ENCODE peak calls at places on chromosomes 6 and 20, in six cellular contexts. R, U, Y, O, J and K are unnamed samples.

GRCh38 chr6:147141690-147142308 is 62.4 kb upstream of the STXBP5 start:
- DNase-seq in R (peak), Y (no peak), U (no peak), O (no peak), J (peak), K (no peak)

GRCh38 chr6:23106951-23107350 is 537.6 kb downstream of the HDGFL1 start:
- DNase-seq in R (peak), Y (no peak), J (no peak), O (no peak), U (no peak), K (peak)

GRCh38 chr20:24692429-24693190 is 223.2 kb downstream of the SYNDIG1 start:
- DNase-seq in Y (no peak), R (no peak), U (peak), J (no peak), O (no peak), K (no peak)

GRCh38 chr20:62724692-62725595 is 16.3 kb downstream of the NTSR1 start:
- DNase-seq in Y (no peak), U (no peak), O (peak), J (peak), R (no peak), K (no peak)

GRCh38 chr6:36581716-36582115 is 12.4 kb upstream of the SRSF3 start:
- DNase-seq in J (no peak), U (no peak), O (no peak), R (no peak), Y (no peak), K (no peak)

GRCh38 chr20:3094848-3095629 is 10.5 kb upstream of the AVP start:
- DNase-seq in J (no peak), U (no peak), O (no peak), R (no peak), Y (no peak), K (no peak)

GRCh38 chr6:154302111-154302752 is 54.4 kb downstream of the IPCEF1 start:
- DNase-seq in U (no peak), J (no peak), R (peak), O (no peak), Y (no peak), K (peak)

GRCh38 chr6:168527451-168528210 is 86.6 kb downstream of the SMOC2 start:
- DNase-seq in U (no peak), Y (no peak), O (no peak), J (no peak), R (no peak), K (peak)

GRCh38 chr20:58981564-58982364 is 708 bp downstream of the NELFCD start:
- DNase-seq in U (no peak), O (no peak), Y (no peak), J (no peak), R (peak), K (no peak)

GRCh38 chr6:46128476-46128875 is 1.3 kb upstream of the ENPP4 start:
- DNase-seq in J (no peak), U (no peak), R (no peak), O (no peak), Y (no peak), K (no peak)

GRCh38 chr6:134911532-134911931 is 38.4 kb downstream of the ALDH8A1 start:
- DNase-seq in J (no peak), U (no peak), R (peak), O (no peak), Y (no peak), K (peak)

GRCh38 chr20:37575884-37576283 is 48.2 kb upstream of the BLCAP start:
- DNase-seq in Y (no peak), O (no peak), R (no peak), U (no peak), J (no peak), K (no peak)

GRCh38 chr20:24834310-24834709 is 114.8 kb upstream of the CST7 start:
- DNase-seq in Y (no peak), J (no peak), O (no peak), U (no peak), R (no peak), K (no peak)

GRCh38 chr6:157034433-157035230 is 257.5 kb downstream of the ARID1B start:
- DNase-seq in O (no peak), J (no peak), U (no peak), R (peak), Y (no peak), K (no peak)

GRCh38 chr6:109230444-109230843 is 135.1 kb downstream of the CEP57L1 start:
- DNase-seq in U (no peak), R (no peak), O (no peak), J (no peak), Y (no peak), K (no peak)

GRCh38 chr6:82608365-82608764 is 244.7 kb downstream of the TPBG start:
- DNase-seq in O (no peak), R (no peak), U (no peak), J (no peak), Y (no peak), K (no peak)

GRCh38 chr6:44456070-44456965 is 68.8 kb downstream of the CDC5L start:
- DNase-seq in R (peak), U (peak), O (peak), J (no peak), Y (peak), K (no peak)

GRCh38 chr6:111657146-111657545 is 51.5 kb upstream of the TRAF3IP2 start:
- DNase-seq in O (no peak), J (peak), R (peak), Y (no peak), U (no peak), K (no peak)

GRCh38 chr6:167244064-167244949 is 46.8 kb upstream of the UNC93A start:
- DNase-seq in R (no peak), Y (no peak), U (no peak), O (no peak), J (no peak), K (no peak)

DNA sequence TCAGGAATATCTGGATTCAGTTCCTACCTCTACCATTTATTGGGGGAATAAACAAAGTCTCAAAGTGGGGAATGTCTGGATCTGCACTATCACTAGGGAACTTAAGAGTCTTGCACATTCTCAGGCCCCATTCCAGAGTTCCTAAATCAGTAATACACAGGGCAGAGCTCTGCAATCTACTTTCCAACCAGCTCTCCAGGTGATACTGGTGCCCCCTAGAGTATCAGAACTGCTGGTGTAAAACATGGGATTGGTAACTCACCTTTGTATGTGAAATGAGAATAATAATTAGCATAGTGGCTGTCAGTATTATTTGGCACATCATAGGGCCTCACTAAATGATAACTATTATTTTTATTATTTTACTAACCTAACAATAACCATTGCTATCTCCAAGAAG is 278.8 kb upstream of the IMPG1 start:
- DNase-seq in Y (no peak), O (no peak), U (no peak), R (peak), J (no peak), K (no peak)
- TF ChIP-seq CTCF in Y (no peak), O (peak), U (no peak), R (no peak), J (peak), K (no peak)

GRCh38 chr20:43914286-43914685 is 366 bp upstream of the TOX2 start:
- DNase-seq in O (no peak), R (no peak), Y (peak), U (no peak), J (no peak), K (no peak)
- H3K4me3 ChIP-seq in O (peak), R (peak), Y (peak), U (peak), J (peak), K (peak)

GRCh38 chr6:33126101-33126714 is 50.4 kb downstream of the HLA-DPB1 start:
- DNase-seq in Y (peak), O (peak), R (peak), J (no peak), U (peak), K (no peak)

GRCh38 chr6:33124947-33125346 is 49.2 kb downstream of the HLA-DPB1 start:
- DNase-seq in R (no peak), O (no peak), J (no peak), Y (no peak), U (no peak), K (no peak)

GRCh38 chr6:33124525-33124901 is 48.7 kb downstream of the HLA-DPB1 start:
- DNase-seq in J (no peak), O (no peak), Y (no peak), R (no peak), U (no peak), K (no peak)

GRCh38 chr6:33123181-33123580 is 47.4 kb downstream of the HLA-DPB1 start:
- DNase-seq in R (no peak), J (no peak), O (no peak), U (no peak), Y (no peak), K (no peak)

DNA sequence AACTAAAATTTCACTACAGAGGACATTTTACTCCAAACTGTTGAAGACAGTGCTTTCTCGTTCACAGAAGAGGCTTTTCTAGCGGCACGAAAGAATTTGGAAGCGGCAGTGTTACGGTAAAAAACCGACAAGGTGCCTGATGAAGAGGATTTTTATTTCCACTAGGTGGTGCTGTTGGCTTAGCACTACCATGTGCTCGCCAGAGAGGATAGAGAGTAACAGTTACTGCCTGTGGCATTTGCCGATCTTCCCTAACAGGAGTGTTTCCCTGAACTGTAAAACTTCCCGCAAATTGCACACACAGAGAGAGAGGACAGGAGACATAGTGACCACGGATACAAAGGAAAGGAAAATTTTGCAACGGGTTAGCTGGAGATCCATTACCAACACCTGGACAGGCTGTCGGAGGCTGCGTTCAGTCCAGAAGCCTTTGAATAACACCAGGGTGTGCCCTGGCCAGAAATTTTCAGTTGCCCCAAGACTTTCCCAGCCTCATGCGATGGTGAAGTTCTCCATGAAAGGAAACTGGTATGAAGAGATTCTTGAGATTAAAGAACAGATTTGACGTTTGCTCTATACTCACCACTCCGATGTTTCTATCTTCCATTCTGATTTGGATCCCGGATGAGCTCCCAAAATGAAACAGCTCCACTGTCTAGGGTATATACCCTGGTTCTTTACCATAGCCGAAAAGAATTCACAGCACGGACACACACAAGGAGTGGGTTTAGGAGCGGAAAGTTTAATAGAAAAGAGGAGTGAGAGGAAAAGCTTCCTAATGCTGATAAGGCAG is 48.1 kb downstream of the HLA-DPB1 start:
- DNase-seq in Y (no peak), O (no peak), U (peak), R (no peak), J (peak), K (no peak)
- TF ChIP-seq CTCF in Y (peak), O (peak), U (peak), R (peak), J (peak), K (peak)

DNA sequence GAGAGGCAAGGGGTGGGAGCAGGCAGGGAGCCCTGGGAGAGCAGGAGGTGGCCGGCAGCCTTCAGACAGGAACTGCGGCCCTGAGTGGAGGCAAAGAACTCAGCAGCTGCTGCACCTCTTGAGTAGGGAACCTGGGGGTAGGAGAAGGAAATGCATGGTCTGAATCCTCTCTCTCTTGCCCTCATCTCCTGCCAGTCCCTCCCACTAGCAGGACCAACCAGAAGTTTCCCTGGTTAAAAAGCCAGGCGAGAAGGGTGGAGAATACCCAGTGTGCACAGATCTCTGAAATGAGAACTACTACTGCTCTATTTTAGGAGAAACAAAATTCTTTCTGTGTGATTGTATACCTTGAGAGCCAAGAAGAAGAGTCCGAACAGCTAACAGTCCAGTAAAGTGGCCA is 25.4 kb downstream of the WRNIP1 start:
- DNase-seq in Y (no peak), J (no peak), O (no peak), R (no peak), U (no peak), K (no peak)
- H3K4me3 ChIP-seq in Y (no peak), J (no peak), O (peak), R (no peak), U (no peak), K (no peak)

GRCh38 chr6:99334526-99335127 is 14.8 kb downstream of the FAXC start:
- DNase-seq in J (peak), R (peak), Y (no peak), U (peak), O (no peak), K (peak)
- TF ChIP-seq CTCF in J (peak), R (peak), Y (peak), U (peak), O (peak), K (peak)

GRCh38 chr20:64101731-64102621 is 5.4 kb downstream of the NPBWR2 start:
- DNase-seq in R (no peak), Y (peak), J (peak), O (peak), U (peak), K (no peak)

GRCh38 chr20:64103871-64104666 is 3.3 kb downstream of the NPBWR2 start:
- DNase-seq in Y (no peak), O (no peak), U (peak), R (no peak), J (peak), K (no peak)

GRCh38 chr20:64104667-64105451 is 2.5 kb downstream of the NPBWR2 start:
- DNase-seq in Y (no peak), O (peak), U (peak), J (peak), R (no peak), K (no peak)

GRCh38 chr20:64100946-64101688 is 6.2 kb downstream of the NPBWR2 start:
- DNase-seq in U (no peak), R (no peak), Y (no peak), J (no peak), O (no peak), K (no peak)

DNA sequence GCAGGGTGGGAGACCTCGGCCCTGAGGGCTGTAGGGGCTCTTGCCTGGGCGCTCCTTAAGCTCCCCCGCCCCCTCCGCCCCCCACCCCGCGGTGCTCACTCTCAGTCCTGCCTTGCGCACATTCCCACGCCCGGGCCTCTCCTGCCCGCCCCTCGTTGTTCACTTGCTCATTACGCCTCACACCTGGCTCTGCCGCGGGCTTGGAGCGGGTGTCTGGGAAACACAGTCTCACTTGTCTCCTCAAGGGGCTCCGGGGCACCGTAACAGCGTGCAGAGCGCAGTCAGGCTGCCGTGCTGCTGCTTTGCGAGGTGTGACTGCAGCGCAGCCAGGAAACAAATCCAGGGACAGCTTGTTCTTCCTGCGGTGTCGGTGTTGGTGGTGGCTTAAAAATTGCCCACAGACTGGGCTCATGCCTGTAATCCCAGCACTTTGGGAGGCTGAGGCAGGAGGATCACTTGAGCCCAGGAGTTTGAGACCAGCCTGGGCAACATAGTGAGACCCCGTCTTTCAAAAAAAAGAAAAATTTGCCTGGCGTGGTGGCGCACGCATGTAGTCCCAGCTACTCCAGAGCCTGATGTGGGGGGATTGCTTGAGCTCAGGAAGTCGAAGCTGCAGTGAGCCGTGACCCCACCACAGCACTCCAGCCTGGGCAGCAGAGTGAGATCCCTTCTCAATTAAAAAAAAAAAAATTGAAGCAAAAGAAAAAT is 4.6 kb downstream of the NPBWR2 start:
- DNase-seq in O (peak), R (no peak), J (peak), U (peak), Y (no peak), K (no peak)
- H3K4me3 ChIP-seq in O (peak), R (no peak), J (no peak), U (peak), Y (no peak), K (no peak)

DNA sequence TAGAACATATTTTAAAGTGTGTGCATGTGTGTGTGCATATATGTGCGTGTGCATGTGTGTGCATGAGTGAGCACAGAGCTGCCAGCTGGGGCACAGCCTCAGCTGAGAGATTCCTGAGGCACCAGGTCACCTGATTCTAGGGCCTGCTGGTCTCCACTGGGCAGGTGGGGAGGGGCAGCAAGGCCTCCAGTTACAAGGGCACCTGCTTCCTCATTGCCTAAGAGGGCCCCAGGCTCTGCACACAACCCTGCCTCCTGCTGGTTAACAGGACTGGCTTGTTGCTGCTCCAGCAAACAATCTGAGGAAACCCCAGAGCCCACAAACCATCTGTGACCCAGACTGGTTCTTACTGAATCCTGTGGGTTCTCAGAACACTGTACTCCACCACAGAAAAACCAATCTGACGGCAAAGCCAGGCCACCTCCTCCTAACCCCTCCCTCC is 22.9 kb upstream of the UBE2J1 start:
- DNase-seq in O (peak), J (peak), U (no peak), R (peak), Y (peak), K (no peak)
- TF ChIP-seq CTCF in O (peak), J (peak), U (no peak), R (peak), Y (peak), K (no peak)

DNA sequence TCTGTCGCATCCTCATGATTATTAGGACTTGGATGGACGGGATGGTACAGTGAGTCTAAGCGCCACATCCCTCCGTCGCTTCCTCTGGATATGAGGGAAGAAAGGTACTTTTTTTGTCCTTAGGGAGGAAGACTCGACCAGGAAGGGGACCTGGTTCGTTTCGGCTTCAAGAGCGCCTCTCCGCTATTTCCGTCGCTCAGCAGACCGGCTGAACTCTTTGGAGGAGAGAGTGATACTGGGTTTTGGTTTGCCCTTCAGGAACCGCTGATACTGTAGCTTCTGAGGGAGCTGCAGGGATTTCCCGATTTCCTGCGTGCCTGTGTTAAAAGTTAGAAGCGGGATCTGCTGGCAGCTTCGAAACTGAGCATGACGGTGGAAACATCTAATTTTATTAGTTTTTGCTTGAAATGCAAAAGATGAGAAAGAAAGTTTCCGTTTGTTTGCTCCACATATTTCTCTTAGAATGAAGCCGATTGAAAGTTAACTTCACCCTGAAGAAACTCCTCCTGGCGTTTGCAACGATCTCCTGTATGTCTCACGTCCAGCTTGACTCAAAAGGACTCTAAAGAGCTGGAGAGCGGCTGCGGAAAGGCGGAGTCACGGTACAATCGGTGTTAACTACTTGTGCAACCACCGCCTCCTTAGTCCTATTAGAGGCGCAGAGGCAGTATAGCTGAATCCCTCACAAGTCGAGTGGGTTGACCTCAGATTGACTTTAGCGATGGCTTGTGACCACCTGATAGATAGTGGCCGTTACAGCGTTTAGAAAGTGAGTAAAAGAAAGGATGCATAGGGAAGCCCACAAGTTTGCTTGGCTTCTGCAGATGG is 129.4 kb downstream of the TRIM27 start:
- DNase-seq in Y (no peak), J (no peak), U (no peak), O (no peak), R (peak), K (no peak)
- H3K4me3 ChIP-seq in Y (no peak), J (no peak), U (no peak), O (no peak), R (peak), K (peak)